ENCODE peak calls at places on chromosomes 11 and 22, in six cellular contexts. Q, Y, S, X, T and Z are unnamed samples.

GRCh38 chr11:47524200-47524874 is 28.6 kb downstream of the CELF1 start:
- DNase-seq in Q (no peak), S (no peak), Y (no peak), T (no peak), X (no peak), Z (peak)

GRCh38 chr22:32378703-32379272 is 21.1 kb downstream of the RFPL3 start:
- DNase-seq in Y (no peak), Q (no peak), X (no peak), T (peak), S (peak), Z (no peak)

GRCh38 chr11:110433393-110434333 is 3.9 kb downstream of the FDX1 start:
- DNase-seq in Q (no peak), S (peak), Y (no peak), T (no peak), X (peak), Z (peak)

GRCh38 chr11:86040919-86041318 is 28.0 kb downstream of the PICALM start:
- DNase-seq in T (no peak), Y (no peak), Q (no peak), S (no peak), X (no peak), Z (no peak)

GRCh38 chr22:25942126-25942988 is 200.4 kb downstream of the MYO18B start:
- DNase-seq in S (no peak), T (no peak), X (no peak), Q (no peak), Y (no peak), Z (no peak)

GRCh38 chr22:20966883-20967696 is at the start of gene AIFM3:
- DNase-seq in S (no peak), Q (no peak), T (no peak), X (no peak), Y (no peak), Z (no peak)

GRCh38 chr11:112885744-112886706 is 75.2 kb upstream of the NCAM1 start:
- DNase-seq in T (no peak), X (no peak), S (no peak), Y (no peak), Q (no peak), Z (no peak)

GRCh38 chr22:42724062-42724461 is 3.4 kb upstream of the A4GALT start:
- DNase-seq in Q (no peak), Y (no peak), S (no peak), X (no peak), T (no peak), Z (no peak)

GRCh38 chr11:129215506-129216245 is 23.6 kb upstream of the ARHGAP32 start:
- DNase-seq in X (no peak), Q (no peak), T (no peak), S (no peak), Y (no peak), Z (no peak)

GRCh38 chr11:94129505-94130335 is 1.1 kb downstream of the PANX1 start:
- DNase-seq in Q (no peak), X (peak), S (peak), T (peak), Y (no peak), Z (no peak)

GRCh38 chr11:77401486-77402217 is 72.2 kb downstream of the PAK1 start:
- DNase-seq in Q (no peak), T (no peak), S (no peak), X (no peak), Y (no peak), Z (no peak)

GRCh38 chr11:2315395-2316168 is 13.8 kb downstream of the TSPAN32 start:
- DNase-seq in S (no peak), Q (no peak), X (no peak), T (no peak), Y (no peak), Z (no peak)

GRCh38 chr22:46649176-46650077 is 29.2 kb downstream of the GRAMD4 start:
- DNase-seq in X (no peak), S (no peak), Q (no peak), T (no peak), Y (no peak), Z (no peak)

GRCh38 chr11:1826552-1827094 is 8.2 kb upstream of the SYT8 start:
- DNase-seq in X (no peak), S (no peak), Q (no peak), T (peak), Y (peak), Z (peak)

GRCh38 chr11:1060885-1061616 is 13.6 kb upstream of the MUC2 start:
- DNase-seq in X (no peak), Q (no peak), Y (no peak), T (peak), S (no peak), Z (no peak)

GRCh38 chr11:46402957-46403902 is 11.7 kb upstream of the CHRM4 start:
- DNase-seq in S (no peak), Y (no peak), Q (no peak), T (no peak), X (no peak), Z (no peak)

GRCh38 chr22:30212363-30212995 is 34.1 kb downstream of the LIF start:
- DNase-seq in Y (peak), S (no peak), X (no peak), Q (peak), T (peak), Z (no peak)

GRCh38 chr22:23113067-23113846 is 28.5 kb downstream of the RSPH14 start:
- DNase-seq in T (no peak), Y (no peak), S (peak), X (no peak), Q (no peak), Z (no peak)

GRCh38 chr11:100863080-100863581 is 176.0 kb downstream of the ARHGAP42 start:
- DNase-seq in Q (no peak), S (peak), Y (peak), X (no peak), T (no peak), Z (no peak)

GRCh38 chr22:30302810-30303138 is 13.5 kb upstream of the CASTOR1 start:
- DNase-seq in T (no peak), Y (no peak), X (no peak), Q (no peak), S (no peak), Z (no peak)

GRCh38 chr11:92880391-92880790 is 89.1 kb upstream of the MTNR1B start:
- DNase-seq in T (no peak), S (no peak), X (no peak), Y (peak), Q (no peak), Z (no peak)

GRCh38 chr22:28118957-28119631 is 200.0 kb upstream of the PITPNB start:
- DNase-seq in Y (no peak), T (no peak), Q (no peak), S (no peak), X (no peak), Z (no peak)

GRCh38 chr11:118789501-118790356 is 1.2 kb downstream of the DDX6 start:
- DNase-seq in Q (no peak), T (no peak), X (no peak), S (peak), Y (no peak), Z (peak)

GRCh38 chr11:125036933-125037332 is 26.2 kb upstream of the SLC37A2 start:
- DNase-seq in Q (no peak), S (peak), T (no peak), X (no peak), Y (peak), Z (no peak)

GRCh38 chr22:35458547-35459422 is 58.8 kb downstream of the MCM5 start:
- DNase-seq in T (no peak), Q (no peak), S (no peak), X (no peak), Y (no peak), Z (no peak)

GRCh38 chr11:17351510-17352176 is at the start of gene NCR3LG1:
- DNase-seq in Y (no peak), Q (peak), T (peak), X (peak), S (peak), Z (peak)

GRCh38 chr11:77558380-77558779 is 31.4 kb upstream of the AQP11 start:
- DNase-seq in S (no peak), Q (peak), T (no peak), X (no peak), Y (no peak), Z (no peak)

GRCh38 chr11:69949327-69949726 is 128.8 kb upstream of the ANO1 start:
- DNase-seq in Y (peak), T (peak), X (no peak), S (no peak), Q (no peak), Z (no peak)

GRCh38 chr11:126628450-126628789 is 272.9 kb downstream of the ST3GAL4 start:
- DNase-seq in Q (no peak), Y (no peak), X (no peak), S (no peak), T (no peak), Z (no peak)

GRCh38 chr11:37459430-37459829 is 861.4 kb upstream of the RAG2 start:
- DNase-seq in T (no peak), S (no peak), Y (no peak), Q (no peak), X (no peak), Z (no peak)

GRCh38 chr11:76653674-76654309 is 16.8 kb downstream of the LRRC32 start:
- DNase-seq in Y (no peak), Q (no peak), T (no peak), X (no peak), S (no peak), Z (no peak)

GRCh38 chr11:46369458-46370152 is 11.9 kb upstream of the MDK start:
- DNase-seq in T (peak), X (peak), Y (no peak), Q (peak), S (peak), Z (peak)

GRCh38 chr11:11448626-11449025 is 95.6 kb upstream of the CSNK2A3 start:
- DNase-seq in X (no peak), Y (no peak), T (no peak), Q (no peak), S (no peak), Z (no peak)

GRCh38 chr11:118010738-118011461 is 24.7 kb downstream of the IL10RA start:
- DNase-seq in Q (peak), X (peak), T (no peak), S (peak), Y (no peak), Z (peak)

GRCh38 chr11:35734669-35735068 is 72.1 kb downstream of the TRIM44 start:
- DNase-seq in Y (no peak), X (no peak), S (no peak), Q (no peak), T (no peak), Z (no peak)

GRCh38 chr22:45678961-45679912 is 7.6 kb downstream of the ATXN10 start:
- DNase-seq in Q (no peak), Y (no peak), X (no peak), T (no peak), S (peak), Z (peak)

GRCh38 chr11:1652778-1653540 is 23.4 kb downstream of the KRTAP5-5 start:
- DNase-seq in Q (peak), Y (no peak), T (peak), X (peak), S (peak), Z (peak)

GRCh38 chr11:62919476-62919875 is 1.7 kb downstream of the CHRM1 start:
- DNase-seq in Q (no peak), S (no peak), T (no peak), X (no peak), Y (no peak), Z (no peak)

GRCh38 chr11:62921573-62922188 is 518 bp upstream of the CHRM1 start:
- DNase-seq in X (no peak), S (no peak), Q (no peak), Y (no peak), T (peak), Z (no peak)

GRCh38 chr11:62918531-62918930 is 2.6 kb downstream of the CHRM1 start:
- DNase-seq in S (no peak), T (no peak), X (no peak), Q (no peak), Y (no peak), Z (no peak)

GRCh38 chr11:62921201-62921572 is at the start of gene CHRM1:
- DNase-seq in T (peak), Y (no peak), Q (no peak), S (no peak), X (no peak), Z (no peak)

GRCh38 chr11:62919898-62920640 is 1.1 kb downstream of the CHRM1 start:
- DNase-seq in Y (no peak), S (no peak), Q (no peak), X (no peak), T (no peak), Z (no peak)
- TF ChIP-seq CTCF in Y (no peak), S (no peak), Q (no peak), X (no peak), T (no peak), Z (no peak)

DNA sequence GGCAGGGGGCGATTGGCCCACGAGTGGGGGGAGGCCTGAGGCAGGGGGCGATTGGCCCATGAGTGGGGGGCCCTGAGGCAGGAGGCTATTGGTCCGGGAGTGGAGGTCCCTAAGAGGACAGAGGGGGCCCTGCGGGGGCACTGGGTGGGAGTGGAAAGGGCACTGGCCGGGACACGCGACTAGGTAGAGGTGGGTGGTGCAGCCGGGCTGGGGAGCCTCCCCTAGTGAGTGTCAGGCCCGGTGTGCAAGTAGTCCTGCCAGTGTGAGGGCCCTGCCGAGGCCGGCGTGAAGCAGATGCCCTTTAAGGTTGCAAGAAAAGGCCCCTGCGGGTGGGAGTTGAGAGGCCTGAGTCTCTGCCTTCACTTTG is 909 bp upstream of the BRD1 start:
- DNase-seq in Q (no peak), S (no peak), Y (no peak), T (no peak), X (no peak), Z (no peak)
- TF ChIP-seq CTCF in Q (no peak), S (no peak), Y (no peak), T (no peak), X (no peak), Z (no peak)

DNA sequence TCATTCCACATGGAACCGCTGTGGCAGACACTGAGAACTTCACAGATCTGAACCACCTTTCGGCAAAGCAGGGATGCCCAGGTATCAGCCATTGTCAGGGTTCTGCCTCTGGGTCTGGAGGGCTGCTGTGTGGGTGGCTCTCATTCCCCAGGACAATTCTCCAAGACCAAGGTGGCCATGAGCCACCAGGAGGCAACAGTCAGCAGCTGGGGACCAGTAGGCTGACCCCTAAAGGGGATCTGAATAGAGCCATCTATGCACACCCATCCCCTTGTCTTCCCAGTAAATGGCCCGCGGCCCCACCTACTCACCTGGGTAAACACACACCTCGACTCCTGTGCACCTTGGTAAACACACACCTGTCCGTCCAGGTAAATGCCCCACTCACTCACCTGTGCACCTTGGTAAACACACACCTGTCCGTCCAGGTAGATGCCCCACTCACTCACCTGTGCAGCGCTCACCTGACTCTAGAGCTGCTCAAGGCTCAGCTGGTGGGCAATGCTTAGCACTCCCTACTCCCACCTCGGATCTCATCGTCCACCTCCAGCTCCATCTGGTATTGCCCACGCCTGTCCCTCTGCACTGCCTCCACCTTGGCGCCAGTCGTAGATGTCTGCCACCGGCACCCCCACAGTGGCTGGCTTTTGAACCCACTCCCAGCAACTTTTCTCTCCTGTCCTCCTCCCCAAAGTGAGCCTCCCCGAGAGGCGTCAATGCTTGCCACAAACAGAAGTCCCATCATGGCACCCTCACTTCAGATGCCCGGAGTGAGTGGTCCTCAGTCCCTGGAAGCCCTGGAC is 10.2 kb downstream of the SLC25A1 start:
- DNase-seq in Y (no peak), S (no peak), T (no peak), Q (no peak), X (no peak), Z (no peak)
- TF ChIP-seq CTCF in Y (no peak), S (no peak), T (no peak), Q (no peak), X (no peak), Z (no peak)

GRCh38 chr11:30772908-30773307 is 186.8 kb upstream of the MPPED2 start:
- DNase-seq in Q (no peak), X (no peak), S (no peak), Y (no peak), T (no peak), Z (no peak)

GRCh38 chr11:30774451-30774850 is 188.3 kb upstream of the MPPED2 start:
- DNase-seq in X (no peak), Q (no peak), Y (no peak), T (no peak), S (no peak), Z (no peak)

GRCh38 chr11:30775123-30775522 is 189.0 kb upstream of the MPPED2 start:
- DNase-seq in T (no peak), X (no peak), Y (no peak), Q (no peak), S (no peak), Z (no peak)
- TF ChIP-seq CTCF in T (no peak), X (no peak), Y (no peak), Q (no peak), S (no peak), Z (no peak)

GRCh38 chr11:123161386-123161785 is 33.7 kb downstream of the CLMP start:
- DNase-seq in Y (no peak), S (no peak), T (no peak), X (no peak), Q (no peak), Z (no peak)

GRCh38 chr11:123163621-123164020 is 31.4 kb downstream of the CLMP start:
- DNase-seq in Y (no peak), X (no peak), T (no peak), S (no peak), Q (no peak), Z (no peak)

GRCh38 chr11:123157995-123158394 is 37.1 kb downstream of the CLMP start:
- DNase-seq in S (no peak), X (no peak), Y (no peak), T (no peak), Q (no peak), Z (no peak)

GRCh38 chr11:123159146-123159857 is 35.7 kb downstream of the CLMP start:
- DNase-seq in T (no peak), Y (no peak), S (peak), Q (no peak), X (no peak), Z (no peak)

GRCh38 chr11:123158609-123159008 is 36.4 kb downstream of the CLMP start:
- DNase-seq in X (no peak), S (no peak), T (no peak), Y (no peak), Q (no peak), Z (no peak)
- TF ChIP-seq CTCF in X (no peak), S (no peak), T (no peak), Y (no peak), Q (no peak), Z (no peak)

DNA sequence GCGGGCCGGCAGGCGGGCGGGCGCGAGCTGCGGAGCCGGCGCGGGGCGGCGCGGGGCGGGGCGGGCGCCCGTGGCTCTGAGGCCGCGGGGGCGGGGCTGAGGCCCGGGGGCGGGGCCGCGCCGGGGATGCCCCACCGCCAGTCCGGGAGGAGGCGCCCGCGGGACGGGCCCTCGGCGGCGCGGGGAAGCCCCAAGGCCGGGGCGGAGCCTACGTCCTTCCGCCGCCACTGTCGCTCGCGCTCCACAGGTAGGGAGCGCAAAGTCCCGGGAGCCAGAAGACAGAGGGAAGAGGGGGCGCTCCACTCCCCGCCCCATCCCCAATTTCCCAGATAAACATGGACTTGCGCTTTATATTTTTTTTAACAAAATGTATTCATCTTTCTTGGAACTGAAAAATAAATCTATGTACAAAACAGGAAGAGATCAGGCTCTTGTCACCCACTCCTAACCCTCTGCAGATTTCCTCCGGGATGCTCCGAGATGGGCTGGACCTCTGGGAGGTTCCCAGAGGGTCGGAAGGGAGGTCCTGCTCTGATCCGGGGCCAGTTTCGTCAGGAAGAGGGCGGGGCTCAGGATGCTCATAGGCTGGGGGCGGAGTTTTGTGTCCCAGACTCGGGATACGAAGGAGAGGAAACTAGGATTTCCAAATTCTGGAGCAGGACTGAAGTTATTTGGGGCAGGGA is at the start of gene MAP4K2:
- DNase-seq in S (peak), Y (no peak), Q (peak), X (peak), T (peak), Z (peak)
- TF ChIP-seq CTCF in S (no peak), Y (peak), Q (no peak), X (no peak), T (peak), Z (no peak)

GRCh38 chr11:115215694-115216615 is 288.3 kb downstream of the CADM1 start:
- DNase-seq in Q (no peak), X (no peak), T (no peak), S (peak), Y (no peak), Z (no peak)
- TF ChIP-seq CTCF in Q (no peak), X (no peak), T (no peak), S (peak), Y (peak), Z (no peak)